ENCODE peak calls at places on chromosome 15, in five cellular contexts. One of them, this sample, is unnamed.

GRCh38 chr15:73341886-73342600 is 26.7 kb downstream of the HCN4 start:
- DNase-seq in H1: no peak
- DNase-seq in HepG2: no peak
- DNase-seq in SK-N-SH: peak
- DNase-seq in GM12878: no peak
- DNase-seq in this sample: no peak

GRCh38 chr15:45449878-45450277 is 71.5 kb upstream of the GATM start:
- DNase-seq in H1: no peak
- DNase-seq in HepG2: no peak
- DNase-seq in SK-N-SH: no peak
- DNase-seq in GM12878: no peak
- DNase-seq in this sample: no peak

GRCh38 chr15:89673162-89673506 is 6.0 kb downstream of the PLIN1 start:
- DNase-seq in H1: no peak
- DNase-seq in HepG2: peak
- DNase-seq in SK-N-SH: peak
- DNase-seq in GM12878: no peak
- DNase-seq in this sample: no peak

GRCh38 chr15:55942332-55942731 is 51.1 kb downstream of the NEDD4 start:
- DNase-seq in H1: no peak
- DNase-seq in HepG2: no peak
- DNase-seq in SK-N-SH: no peak
- DNase-seq in GM12878: no peak
- DNase-seq in this sample: peak

GRCh38 chr15:74319596-74320357 is 47.7 kb downstream of the CYP11A1 start:
- DNase-seq in H1: no peak
- DNase-seq in HepG2: no peak
- DNase-seq in SK-N-SH: peak
- DNase-seq in GM12878: no peak
- DNase-seq in this sample: no peak

GRCh38 chr15:100958326-100959065 is 39.3 kb downstream of the LRRK1 start:
- DNase-seq in H1: no peak
- DNase-seq in HepG2: no peak
- DNase-seq in SK-N-SH: no peak
- DNase-seq in GM12878: no peak
- DNase-seq in this sample: no peak

GRCh38 chr15:69749274-69749673 is 296.7 kb downstream of the RPLP1 start:
- DNase-seq in H1: no peak
- DNase-seq in HepG2: no peak
- DNase-seq in SK-N-SH: no peak
- DNase-seq in GM12878: no peak
- DNase-seq in this sample: no peak

GRCh38 chr15:34851751-34852150 is 56.4 kb upstream of the ACTC1 start:
- DNase-seq in H1: no peak
- DNase-seq in HepG2: no peak
- DNase-seq in SK-N-SH: no peak
- DNase-seq in GM12878: no peak
- DNase-seq in this sample: no peak

GRCh38 chr15:101305820-101306255 is 10.8 kb upstream of the SNRPA1 start:
- DNase-seq in H1: no peak
- DNase-seq in HepG2: no peak
- DNase-seq in SK-N-SH: peak
- DNase-seq in GM12878: no peak
- DNase-seq in this sample: no peak

GRCh38 chr15:96327155-96327741 is 3.3 kb upstream of the NR2F2 start:
- DNase-seq in H1: no peak
- DNase-seq in HepG2: peak
- DNase-seq in SK-N-SH: peak
- DNase-seq in GM12878: peak
- DNase-seq in this sample: peak

GRCh38 chr15:58707397-58707796 is 42.1 kb downstream of the ADAM10 start:
- DNase-seq in H1: no peak
- DNase-seq in HepG2: no peak
- DNase-seq in SK-N-SH: no peak
- DNase-seq in GM12878: no peak
- DNase-seq in this sample: no peak

DNA sequence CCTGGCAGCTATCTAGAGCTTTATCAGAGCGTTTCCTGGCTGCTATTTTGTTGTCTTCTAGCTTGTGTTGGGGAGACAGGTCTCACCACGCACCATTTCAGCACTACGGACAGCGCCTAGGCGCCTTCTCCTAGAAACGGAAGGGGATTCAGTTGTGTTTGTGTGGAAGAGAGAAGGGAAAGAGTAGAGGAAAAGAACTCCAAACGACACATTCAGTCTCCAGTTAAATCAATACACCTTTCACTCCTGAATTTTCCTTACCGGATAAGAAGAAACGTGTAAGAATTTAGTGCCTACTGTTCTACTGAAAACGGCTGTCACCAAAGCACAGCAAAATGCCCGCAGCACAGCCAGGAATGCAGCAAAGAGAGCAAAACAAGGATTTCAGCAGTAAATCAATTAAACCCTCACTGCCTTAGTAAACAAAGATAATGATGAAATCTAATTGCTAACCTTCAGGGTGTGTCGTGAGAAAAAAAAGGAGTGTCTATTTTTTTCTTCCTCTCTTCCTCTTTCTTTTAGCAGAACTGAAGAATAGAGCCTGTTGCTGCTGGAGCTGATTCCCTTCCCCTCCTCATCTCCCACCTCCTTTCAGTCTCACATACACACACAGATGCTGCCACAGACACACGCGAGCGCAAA is 412 bp upstream of the CTXN2 start:
- DNase-seq in H1: no peak
- DNase-seq in HepG2: peak
- DNase-seq in SK-N-SH: peak
- DNase-seq in GM12878: no peak
- DNase-seq in this sample: peak
- TF ChIP-seq GABPA in H1: peak
- TF ChIP-seq GABPA in HepG2: no peak
- TF ChIP-seq GABPA in SK-N-SH: no peak
- TF ChIP-seq GABPA in GM12878: no peak
- TF ChIP-seq GABPA in this sample: no peak

GRCh38 chr15:68583936-68584703 is 5.3 kb downstream of the CORO2B start:
- DNase-seq in H1: no peak
- DNase-seq in HepG2: no peak
- DNase-seq in SK-N-SH: no peak
- DNase-seq in GM12878: no peak
- DNase-seq in this sample: no peak

GRCh38 chr15:68585574-68586273 is 6.9 kb downstream of the CORO2B start:
- DNase-seq in H1: no peak
- DNase-seq in HepG2: peak
- DNase-seq in SK-N-SH: no peak
- DNase-seq in GM12878: no peak
- DNase-seq in this sample: no peak

GRCh38 chr15:68587769-68588385 is 9.1 kb downstream of the CORO2B start:
- DNase-seq in H1: no peak
- DNase-seq in HepG2: no peak
- DNase-seq in SK-N-SH: no peak
- DNase-seq in GM12878: no peak
- DNase-seq in this sample: no peak

GRCh38 chr15:68584704-68585573 is 6.1 kb downstream of the CORO2B start:
- DNase-seq in H1: no peak
- DNase-seq in HepG2: no peak
- DNase-seq in SK-N-SH: no peak
- DNase-seq in GM12878: no peak
- DNase-seq in this sample: no peak

GRCh38 chr15:68586274-68586961 is 7.6 kb downstream of the CORO2B start:
- DNase-seq in H1: no peak
- DNase-seq in HepG2: peak
- DNase-seq in SK-N-SH: no peak
- DNase-seq in GM12878: no peak
- DNase-seq in this sample: no peak
- TF ChIP-seq GABPA in H1: no peak
- TF ChIP-seq GABPA in HepG2: no peak
- TF ChIP-seq GABPA in SK-N-SH: peak
- TF ChIP-seq GABPA in GM12878: no peak
- TF ChIP-seq GABPA in this sample: no peak

GRCh38 chr15:42694398-42694797 is 42.5 kb downstream of the CDAN1 start:
- DNase-seq in H1: no peak
- DNase-seq in HepG2: no peak
- DNase-seq in SK-N-SH: no peak
- DNase-seq in GM12878: no peak
- DNase-seq in this sample: no peak

GRCh38 chr15:42693942-42694341 is 43.0 kb downstream of the CDAN1 start:
- DNase-seq in H1: no peak
- DNase-seq in HepG2: no peak
- DNase-seq in SK-N-SH: no peak
- DNase-seq in GM12878: no peak
- DNase-seq in this sample: no peak

GRCh38 chr15:42693496-42693895 is 43.4 kb downstream of the CDAN1 start:
- DNase-seq in H1: no peak
- DNase-seq in HepG2: no peak
- DNase-seq in SK-N-SH: no peak
- DNase-seq in GM12878: no peak
- DNase-seq in this sample: no peak

GRCh38 chr15:42696626-42697025 is 40.3 kb downstream of the CDAN1 start:
- DNase-seq in H1: no peak
- DNase-seq in HepG2: no peak
- DNase-seq in SK-N-SH: no peak
- DNase-seq in GM12878: no peak
- DNase-seq in this sample: no peak

GRCh38 chr15:42695527-42696071 is 41.3 kb downstream of the CDAN1 start:
- DNase-seq in H1: no peak
- DNase-seq in HepG2: no peak
- DNase-seq in SK-N-SH: no peak
- DNase-seq in GM12878: no peak
- DNase-seq in this sample: peak
- TF ChIP-seq GABPA in H1: no peak
- TF ChIP-seq GABPA in HepG2: no peak
- TF ChIP-seq GABPA in SK-N-SH: no peak
- TF ChIP-seq GABPA in GM12878: no peak
- TF ChIP-seq GABPA in this sample: no peak

DNA sequence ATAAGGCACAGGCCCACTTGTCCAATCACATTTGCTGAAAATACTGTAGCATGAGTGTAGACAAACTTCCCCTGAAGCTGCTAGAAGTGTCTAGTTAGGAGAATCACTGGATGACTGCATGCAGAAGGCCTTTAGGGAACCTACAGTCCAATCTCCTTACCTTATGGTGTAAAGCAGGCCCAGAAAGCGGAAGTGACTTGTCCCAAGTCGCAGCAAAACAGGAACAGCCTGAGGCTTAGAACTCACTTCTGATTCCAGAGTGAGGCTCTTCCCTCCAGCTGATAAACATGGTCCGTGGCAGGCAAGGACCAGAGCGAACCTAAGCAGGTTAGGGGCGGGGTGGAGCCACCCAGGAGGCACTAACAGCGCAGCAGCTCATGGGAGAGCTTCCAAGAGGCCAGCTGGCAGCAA is 2.5 kb downstream of the GRAMD2A start:
- DNase-seq in H1: no peak
- DNase-seq in HepG2: no peak
- DNase-seq in SK-N-SH: no peak
- DNase-seq in GM12878: no peak
- DNase-seq in this sample: peak
- TF ChIP-seq GABPA in H1: no peak
- TF ChIP-seq GABPA in HepG2: no peak
- TF ChIP-seq GABPA in SK-N-SH: no peak
- TF ChIP-seq GABPA in GM12878: no peak
- TF ChIP-seq GABPA in this sample: no peak

DNA sequence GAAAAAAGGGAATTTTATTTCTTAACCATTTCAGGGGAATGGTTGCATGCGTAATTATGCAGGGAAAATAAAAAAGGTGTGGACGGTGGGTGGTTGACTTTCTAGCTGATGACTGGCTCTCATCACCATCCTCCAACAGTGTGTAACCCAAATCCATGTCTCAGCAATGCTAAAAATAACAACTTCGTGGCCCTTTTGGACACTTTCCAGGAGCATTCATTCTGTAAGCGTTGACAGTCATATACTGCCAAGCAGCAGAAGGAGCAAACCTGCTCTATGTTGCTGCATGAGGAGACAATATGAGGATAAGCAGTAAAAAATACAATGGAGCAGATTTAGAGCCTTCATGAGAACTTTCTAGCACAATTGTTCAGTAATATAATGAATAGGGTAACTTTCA is 189.1 kb downstream of the ANXA2 start:
- DNase-seq in H1: no peak
- DNase-seq in HepG2: no peak
- DNase-seq in SK-N-SH: no peak
- DNase-seq in GM12878: no peak
- DNase-seq in this sample: no peak
- TF ChIP-seq GABPA in H1: no peak
- TF ChIP-seq GABPA in HepG2: no peak
- TF ChIP-seq GABPA in SK-N-SH: no peak
- TF ChIP-seq GABPA in GM12878: no peak
- TF ChIP-seq GABPA in this sample: no peak

DNA sequence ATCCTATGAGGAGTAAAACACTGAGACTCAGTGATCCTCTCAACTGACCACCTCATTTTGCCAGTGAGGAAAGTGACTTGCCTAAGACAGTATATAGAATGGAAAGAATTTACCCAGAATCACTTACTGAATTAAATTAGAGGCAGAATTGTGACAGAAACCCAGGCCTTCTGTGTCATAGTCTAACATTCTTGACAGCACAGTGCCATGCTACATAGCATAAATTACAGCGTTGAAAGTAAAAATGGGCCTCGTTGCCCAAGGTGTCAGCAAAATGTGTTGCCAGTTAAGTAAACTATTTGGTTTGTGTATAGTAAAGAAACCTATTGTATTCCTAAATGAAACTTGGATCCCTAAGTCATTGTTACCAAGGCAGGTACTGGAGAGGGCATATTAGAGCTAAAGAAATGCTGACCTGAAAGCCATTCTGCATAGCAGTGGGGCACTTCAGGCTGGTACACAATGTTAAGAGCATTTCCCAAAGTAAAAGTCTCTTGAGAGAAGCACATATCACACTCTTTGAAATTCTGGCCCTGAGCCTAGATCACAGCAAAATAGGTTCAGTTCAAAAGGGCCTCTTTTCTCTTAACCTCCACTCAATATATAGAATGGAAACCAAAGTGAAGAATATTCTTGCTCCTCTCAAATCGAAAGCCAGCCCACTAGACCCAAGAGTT is 53.8 kb downstream of the HMG20A start:
- DNase-seq in H1: no peak
- DNase-seq in HepG2: no peak
- DNase-seq in SK-N-SH: no peak
- DNase-seq in GM12878: no peak
- DNase-seq in this sample: no peak
- TF ChIP-seq GABPA in H1: no peak
- TF ChIP-seq GABPA in HepG2: no peak
- TF ChIP-seq GABPA in SK-N-SH: no peak
- TF ChIP-seq GABPA in GM12878: no peak
- TF ChIP-seq GABPA in this sample: no peak